ENCODE peak calls at places on chromosomes 11 and 22, in eight cellular contexts. One of them, this sample, is unnamed.

GRCh38 chr22:43419371-43420080 is 7.7 kb downstream of the MPPED1 start:
- DNase-seq in cardiac muscle cell: no peak
- DNase-seq in Karpas-422: no peak
- DNase-seq in IMR-90: no peak
- DNase-seq in CD4-positive, alpha-beta memory T cell: no peak
- DNase-seq in HFF-Myc: no peak
- DNase-seq in T follicular helper cell: no peak
- DNase-seq in GM03348: no peak
- DNase-seq in this sample: no peak

GRCh38 chr11:78898376-78898775 is 323.7 kb upstream of the NARS2 start:
- DNase-seq in cardiac muscle cell: no peak
- DNase-seq in Karpas-422: no peak
- DNase-seq in IMR-90: no peak
- DNase-seq in CD4-positive, alpha-beta memory T cell: no peak
- DNase-seq in HFF-Myc: no peak
- DNase-seq in T follicular helper cell: no peak
- DNase-seq in GM03348: no peak
- DNase-seq in this sample: no peak

GRCh38 chr22:38921126-38921525 is 36.3 kb upstream of the APOBEC3A start:
- DNase-seq in cardiac muscle cell: no peak
- DNase-seq in Karpas-422: no peak
- DNase-seq in IMR-90: no peak
- DNase-seq in CD4-positive, alpha-beta memory T cell: no peak
- DNase-seq in HFF-Myc: no peak
- DNase-seq in T follicular helper cell: no peak
- DNase-seq in GM03348: no peak
- DNase-seq in this sample: no peak

GRCh38 chr11:10856689-10857603 is 907 bp downstream of the ZBED5 start:
- DNase-seq in cardiac muscle cell: peak; percentile 47
- DNase-seq in Karpas-422: peak; percentile 73
- DNase-seq in IMR-90: peak; percentile 28
- DNase-seq in CD4-positive, alpha-beta memory T cell: no peak
- DNase-seq in HFF-Myc: no peak
- DNase-seq in T follicular helper cell: peak; percentile 1
- DNase-seq in GM03348: peak; percentile 46
- DNase-seq in this sample: peak; percentile 43

GRCh38 chr11:18420067-18420466 is 7.9 kb downstream of the LDHC start:
- DNase-seq in cardiac muscle cell: no peak
- DNase-seq in Karpas-422: no peak
- DNase-seq in IMR-90: no peak
- DNase-seq in CD4-positive, alpha-beta memory T cell: no peak
- DNase-seq in HFF-Myc: no peak
- DNase-seq in T follicular helper cell: no peak
- DNase-seq in GM03348: no peak
- DNase-seq in this sample: no peak

GRCh38 chr22:38956551-38956950 is 858 bp upstream of the APOBEC3A start:
- DNase-seq in cardiac muscle cell: no peak
- DNase-seq in Karpas-422: no peak
- DNase-seq in IMR-90: no peak
- DNase-seq in CD4-positive, alpha-beta memory T cell: no peak
- DNase-seq in HFF-Myc: no peak
- DNase-seq in T follicular helper cell: no peak
- DNase-seq in GM03348: no peak
- DNase-seq in this sample: no peak

GRCh38 chr11:113267536-113267935 is 46.8 kb upstream of the TTC12 start:
- DNase-seq in cardiac muscle cell: no peak
- DNase-seq in Karpas-422: no peak
- DNase-seq in IMR-90: no peak
- DNase-seq in CD4-positive, alpha-beta memory T cell: no peak
- DNase-seq in HFF-Myc: no peak
- DNase-seq in T follicular helper cell: no peak
- DNase-seq in GM03348: no peak
- DNase-seq in this sample: peak; percentile 90

GRCh38 chr11:25838918-25839611 is 492.9 kb upstream of the ANO3 start:
- DNase-seq in cardiac muscle cell: no peak
- DNase-seq in Karpas-422: no peak
- DNase-seq in IMR-90: no peak
- DNase-seq in CD4-positive, alpha-beta memory T cell: no peak
- DNase-seq in HFF-Myc: no peak
- DNase-seq in T follicular helper cell: no peak
- DNase-seq in GM03348: no peak
- DNase-seq in this sample: no peak

GRCh38 chr11:110829873-110830272 is 117.6 kb upstream of the ARHGAP20 start:
- DNase-seq in cardiac muscle cell: no peak
- DNase-seq in Karpas-422: no peak
- DNase-seq in IMR-90: no peak
- DNase-seq in CD4-positive, alpha-beta memory T cell: no peak
- DNase-seq in HFF-Myc: no peak
- DNase-seq in T follicular helper cell: no peak
- DNase-seq in GM03348: peak; percentile 21
- DNase-seq in this sample: no peak

GRCh38 chr11:111344032-111344431 is 35.0 kb downstream of the POU2AF1 start:
- DNase-seq in cardiac muscle cell: no peak
- DNase-seq in Karpas-422: peak; percentile 78
- DNase-seq in IMR-90: peak; percentile 79
- DNase-seq in CD4-positive, alpha-beta memory T cell: no peak
- DNase-seq in HFF-Myc: no peak
- DNase-seq in T follicular helper cell: no peak
- DNase-seq in GM03348: peak; percentile 70
- DNase-seq in this sample: no peak

GRCh38 chr11:86069408-86070086 is 663 bp upstream of the PICALM start:
- DNase-seq in cardiac muscle cell: peak; percentile 80
- DNase-seq in Karpas-422: peak; percentile 82
- DNase-seq in IMR-90: peak; percentile 97
- DNase-seq in CD4-positive, alpha-beta memory T cell: no peak
- DNase-seq in HFF-Myc: peak; percentile 92
- DNase-seq in T follicular helper cell: no peak
- DNase-seq in GM03348: peak; percentile 78
- DNase-seq in this sample: peak; percentile 80

GRCh38 chr22:40323681-40324083 is 22.6 kb upstream of the ADSL start:
- DNase-seq in cardiac muscle cell: no peak
- DNase-seq in Karpas-422: no peak
- DNase-seq in IMR-90: no peak
- DNase-seq in CD4-positive, alpha-beta memory T cell: peak; percentile 42
- DNase-seq in HFF-Myc: no peak
- DNase-seq in T follicular helper cell: no peak
- DNase-seq in GM03348: no peak
- DNase-seq in this sample: no peak

GRCh38 chr22:29096736-29097669 is 24.2 kb downstream of the KREMEN1 start:
- DNase-seq in cardiac muscle cell: peak; percentile 31
- DNase-seq in Karpas-422: no peak
- DNase-seq in IMR-90: peak; percentile 30
- DNase-seq in CD4-positive, alpha-beta memory T cell: no peak
- DNase-seq in HFF-Myc: no peak
- DNase-seq in T follicular helper cell: no peak
- DNase-seq in GM03348: no peak
- DNase-seq in this sample: peak; percentile 57

GRCh38 chr11:23311986-23312940 is 452.0 kb upstream of the CCDC179 start:
- DNase-seq in cardiac muscle cell: peak; percentile 7
- DNase-seq in Karpas-422: no peak
- DNase-seq in IMR-90: peak; percentile 74
- DNase-seq in CD4-positive, alpha-beta memory T cell: no peak
- DNase-seq in HFF-Myc: peak; percentile 48
- DNase-seq in T follicular helper cell: no peak
- DNase-seq in GM03348: peak; percentile 33
- DNase-seq in this sample: no peak

GRCh38 chr11:86288776-86289507 is 13.1 kb upstream of the HIKESHI start:
- DNase-seq in cardiac muscle cell: no peak
- DNase-seq in Karpas-422: peak; percentile 69
- DNase-seq in IMR-90: no peak
- DNase-seq in CD4-positive, alpha-beta memory T cell: no peak
- DNase-seq in HFF-Myc: no peak
- DNase-seq in T follicular helper cell: no peak
- DNase-seq in GM03348: peak; percentile 10
- DNase-seq in this sample: peak; percentile 21

GRCh38 chr11:10604340-10604748 is 35.9 kb upstream of the LYVE1 start:
- DNase-seq in cardiac muscle cell: no peak
- DNase-seq in Karpas-422: no peak
- DNase-seq in IMR-90: peak; percentile 53
- DNase-seq in CD4-positive, alpha-beta memory T cell: no peak
- DNase-seq in HFF-Myc: no peak
- DNase-seq in T follicular helper cell: no peak
- DNase-seq in GM03348: no peak
- DNase-seq in this sample: no peak

GRCh38 chr11:19561011-19561410 is 151.6 kb upstream of the NAV2 start:
- DNase-seq in cardiac muscle cell: no peak
- DNase-seq in Karpas-422: no peak
- DNase-seq in IMR-90: peak; percentile 24
- DNase-seq in CD4-positive, alpha-beta memory T cell: no peak
- DNase-seq in HFF-Myc: no peak
- DNase-seq in T follicular helper cell: no peak
- DNase-seq in GM03348: no peak
- DNase-seq in this sample: no peak

GRCh38 chr11:15707971-15708370 is 593.2 kb downstream of the INSC start:
- DNase-seq in cardiac muscle cell: no peak
- DNase-seq in Karpas-422: no peak
- DNase-seq in IMR-90: peak; percentile 84
- DNase-seq in CD4-positive, alpha-beta memory T cell: no peak
- DNase-seq in HFF-Myc: no peak
- DNase-seq in T follicular helper cell: no peak
- DNase-seq in GM03348: no peak
- DNase-seq in this sample: peak; percentile 29